ENCODE peak calls at places on chromosomes 3 and 15, in seven cellular contexts. J, V, E, W, O, R and S are unnamed samples.

GRCh38 chr15:91548588-91548987 is 304.9 kb upstream of the SLCO3A1 start:
- DNase-seq in W (no peak), O (no peak), R (no peak), E (no peak), V (no peak), J (no peak), S (no peak)

GRCh38 chr3:194938845-194939531 is 253.3 kb downstream of the FAM43A start:
- DNase-seq in O (peak; percentile 65), V (no peak), W (no peak), J (no peak), E (no peak), R (peak; percentile 36), S (no peak)

GRCh38 chr3:11626084-11626463 is 17.6 kb downstream of the VGLL4 start:
- DNase-seq in V (no peak), J (no peak), O (no peak), R (no peak), E (no peak), W (no peak), S (no peak)

GRCh38 chr15:62853114-62853832 is 189.3 kb upstream of the TPM1 start:
- DNase-seq in V (peak; percentile 31), E (no peak), W (no peak), R (no peak), O (no peak), J (no peak), S (no peak)

GRCh38 chr3:55870576-55870975 is 383.5 kb upstream of the WNT5A start:
- DNase-seq in E (no peak), V (no peak), W (no peak), O (no peak), J (no peak), R (no peak), S (no peak)

GRCh38 chr3:65854606-65855304 is 184.0 kb downstream of the MAGI1 start:
- DNase-seq in E (peak; percentile 30), W (no peak), J (no peak), O (no peak), V (no peak), R (no peak), S (no peak)

GRCh38 chr15:59376735-59377134 is 4.1 kb upstream of the MYO1E start:
- DNase-seq in R (peak; percentile 49), O (no peak), W (no peak), J (no peak), V (peak; percentile 48), E (no peak), S (no peak)

GRCh38 chr3:50624634-50625033 is 7.7 kb downstream of the MAPKAPK3 start:
- DNase-seq in J (no peak), E (no peak), O (no peak), W (no peak), V (no peak), R (no peak), S (no peak)

GRCh38 chr3:23406576-23406975 is 203.4 kb downstream of the UBE2E2 start:
- DNase-seq in O (no peak), R (peak; percentile 23), J (no peak), V (no peak), E (no peak), W (no peak), S (no peak)

GRCh38 chr3:46668591-46668990 is 24.9 kb downstream of the ALS2CL start:
- DNase-seq in R (no peak), O (no peak), V (no peak), W (no peak), E (no peak), J (no peak), S (no peak)

GRCh38 chr15:62445244-62445643 is 280.2 kb upstream of the C2CD4B start:
- DNase-seq in R (peak; percentile 34), E (no peak), O (no peak), W (no peak), V (no peak), J (no peak), S (no peak)

GRCh38 chr15:85689729-85690128 is 105.0 kb downstream of the KLHL25 start:
- DNase-seq in V (no peak), W (no peak), O (peak; percentile 61), E (peak; percentile 66), J (peak; percentile 52), R (peak; percentile 58), S (no peak)

GRCh38 chr3:131147534-131147933 is 120.9 kb downstream of the NEK11 start:
- DNase-seq in R (peak; percentile 43), E (peak; percentile 33), V (no peak), W (no peak), O (no peak), J (no peak), S (no peak)

GRCh38 chr3:195587824-195588223 is 4.1 kb upstream of the APOD start:
- DNase-seq in O (no peak), V (no peak), E (no peak), W (no peak), J (no peak), R (no peak), S (no peak)

GRCh38 chr15:63025460-63025859 is 17.1 kb upstream of the TPM1 start:
- DNase-seq in J (no peak), R (no peak), W (no peak), E (no peak), O (no peak), V (peak; percentile 55), S (no peak)

GRCh38 chr15:88655780-88656488 is 17.1 kb downstream of the ISG20 start:
- DNase-seq in R (no peak), O (no peak), J (no peak), W (no peak), V (no peak), E (no peak), S (no peak)

GRCh38 chr3:144128117-144128892 is 156.7 kb downstream of the DIPK2A start:
- DNase-seq in V (no peak), E (no peak), J (no peak), O (no peak), R (no peak), W (no peak), S (no peak)

GRCh38 chr3:194869482-194870169 is 183.9 kb downstream of the FAM43A start:
- DNase-seq in V (peak; percentile 50), E (peak; percentile 24), R (peak; percentile 85), O (no peak), W (no peak), J (no peak), S (no peak)

GRCh38 chr3:4586381-4586780 is 93.2 kb downstream of the ITPR1 start:
- DNase-seq in O (no peak), W (no peak), R (no peak), J (no peak), E (no peak), V (no peak), S (no peak)

GRCh38 chr15:39242345-39242744 is 338.5 kb upstream of the THBS1 start:
- DNase-seq in R (peak; percentile 87), O (no peak), J (no peak), V (no peak), E (no peak), W (peak; percentile 77), S (no peak)

DNA sequence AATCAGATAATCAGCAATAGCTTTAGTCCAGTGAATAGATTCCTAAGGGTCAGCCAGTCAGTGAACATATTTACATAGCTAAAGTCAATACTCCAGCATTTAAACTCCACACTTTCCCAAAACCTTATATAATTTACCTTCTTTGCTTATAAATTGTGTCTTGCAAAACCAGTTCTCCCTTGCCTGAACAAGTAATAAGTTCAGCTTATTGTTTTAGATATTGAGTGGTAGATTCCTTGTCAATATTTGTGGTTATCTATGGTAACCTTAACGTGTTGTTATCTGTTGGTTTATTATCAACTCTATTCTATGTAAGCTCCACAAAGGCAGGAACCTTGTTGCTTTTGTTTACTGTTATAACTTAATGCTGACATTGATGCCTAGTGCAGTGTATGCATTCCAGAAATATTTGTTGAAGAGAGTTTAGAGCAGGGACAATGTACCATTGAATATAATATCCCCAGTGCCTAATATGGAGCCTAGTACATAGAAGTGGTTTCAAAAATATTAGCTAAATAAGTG is 24.0 kb downstream of the PLSCR5 start:
- DNase-seq in E (no peak), W (no peak), J (no peak), R (no peak), O (no peak), V (no peak), S (no peak)
- TF ChIP-seq CTCF in E (no peak), W (no peak), J (no peak), R (no peak), O (no peak), V (no peak), S (no peak)

DNA sequence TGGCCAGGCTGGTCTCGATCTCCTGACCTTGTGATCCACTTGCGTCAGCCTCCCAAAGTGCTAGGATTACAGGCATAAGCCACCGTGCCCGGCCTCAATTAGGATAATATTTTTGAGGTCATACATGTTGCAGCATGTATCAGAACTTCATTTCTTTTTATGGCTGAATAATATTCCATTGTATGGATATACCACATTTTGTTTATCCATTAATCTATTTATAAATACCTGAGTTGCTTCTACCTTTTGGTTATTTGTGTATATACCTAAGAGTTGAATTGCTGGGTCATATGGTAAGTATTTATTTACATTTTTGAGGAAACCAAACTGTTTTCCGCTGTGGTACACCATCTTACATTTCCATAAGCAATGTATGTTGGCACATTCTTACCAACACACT is 18.1 kb upstream of the PYGO1 start:
- DNase-seq in W (no peak), V (no peak), E (no peak), J (no peak), O (no peak), R (no peak), S (no peak)
- TF ChIP-seq CTCF in W (no peak), V (no peak), E (no peak), J (no peak), O (no peak), R (no peak), S (no peak)

GRCh38 chr15:80367094-80367493 is 37.1 kb upstream of the ARNT2 start:
- DNase-seq in O (no peak), W (no peak), V (peak; percentile 77), J (no peak), R (peak; percentile 3), E (peak; percentile 32), S (no peak)
- TF ChIP-seq CTCF in O (no peak), W (peak; percentile 13), V (peak; percentile 45), J (no peak), R (no peak), E (peak; percentile 47), S (no peak)

GRCh38 chr15:61220125-61220524 is 9.0 kb downstream of the RORA start:
- DNase-seq in O (no peak), E (no peak), V (no peak), J (no peak), W (no peak), R (no peak), S (no peak)

GRCh38 chr15:61227269-61228024 is 1.7 kb downstream of the RORA start:
- DNase-seq in J (no peak), R (peak; percentile 55), O (peak; percentile 43), E (peak; percentile 30), V (peak; percentile 10), W (no peak), S (no peak)

GRCh38 chr15:61226313-61227250 is 2.5 kb downstream of the RORA start:
- DNase-seq in V (no peak), O (no peak), J (no peak), W (no peak), R (peak; percentile 38), E (no peak), S (no peak)

GRCh38 chr15:61216519-61216918 is 12.6 kb downstream of the RORA start:
- DNase-seq in O (no peak), R (no peak), W (no peak), J (no peak), V (no peak), E (no peak), S (no peak)

DNA sequence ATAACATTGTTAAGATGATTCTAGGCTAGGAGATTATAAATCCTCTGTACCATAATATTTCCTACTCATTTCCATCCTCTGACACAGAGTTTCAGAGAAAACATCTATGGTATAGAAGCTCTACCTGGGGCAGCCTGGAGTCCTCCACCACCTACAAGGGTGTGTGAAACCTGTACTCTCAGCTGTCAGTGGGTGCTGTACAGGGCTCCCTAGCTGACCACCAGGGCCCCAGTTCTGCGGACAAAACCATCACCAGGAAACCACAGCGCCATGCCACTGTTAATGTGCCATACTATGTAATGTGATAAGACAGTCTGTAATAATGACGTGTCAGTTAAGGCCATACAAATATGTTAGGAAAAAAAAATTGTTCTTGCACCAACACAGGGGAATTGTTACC is 7.1 kb downstream of the RORA start:
- DNase-seq in V (no peak), W (no peak), R (no peak), E (no peak), O (no peak), J (no peak), S (no peak)
- TF ChIP-seq CTCF in V (no peak), W (no peak), R (no peak), E (no peak), O (no peak), J (no peak), S (no peak)